ENCODE peak calls at places on chromosomes 7 and 10, in seven cellular contexts. U is mammary epithelial cell; N is endothelial cell of umbilical vein; T is activated T-cell treated with anti-CD3 and anti-CD28 coated beads for 24 hours; Y is erythroblast; P is NCI-H524 treated with DMSO at 0.1 percent for 48 hours; D is activated CD8-positive, alpha-beta T cell treated with anti-CD3 and anti-CD28 coated beads for 36 hours. B is an unnamed sample.

GRCh38 chr7:151993977-151994676 is 31.3 kb upstream of the GALNT11 start:
- DNase-seq in U (peak; percentile 32), N (no peak), T (peak; percentile 3), Y (peak; percentile 5), P (no peak), D (peak; percentile 41), B (no peak)

GRCh38 chr7:47988496-47989386 is 9.3 kb upstream of the HUS1 start:
- DNase-seq in U (no peak), N (no peak), T (no peak), Y (no peak), P (no peak), D (peak; percentile 34), B (no peak)

GRCh38 chr7:50182734-50183133 is 89.7 kb upstream of the ZPBP start:
- DNase-seq in U (no peak), N (no peak), T (no peak), Y (no peak), P (no peak), D (no peak), B (peak; percentile 70)

GRCh38 chr10:79096514-79096913 is 27.7 kb downstream of the ZMIZ1 start:
- DNase-seq in U (no peak), N (no peak), T (no peak), Y (no peak), P (no peak), D (no peak), B (no peak)

GRCh38 chr10:33387720-33388119 is 53.3 kb upstream of the NRP1 start:
- DNase-seq in U (no peak), N (no peak), T (no peak), Y (no peak), P (no peak), D (no peak), B (no peak)

GRCh38 chr10:27742926-27743735 is 2.5 kb downstream of the MKX start:
- DNase-seq in U (peak; percentile 14), N (peak; percentile 12), T (no peak), Y (no peak), P (no peak), D (peak; percentile 52), B (no peak)

GRCh38 chr10:61634711-61635110 is 28.0 kb upstream of the CABCOCO1 start:
- DNase-seq in U (no peak), N (no peak), T (no peak), Y (no peak), P (no peak), D (no peak), B (no peak)

GRCh38 chr10:13790196-13790595 is 203.4 kb downstream of the PRPF18 start:
- DNase-seq in U (no peak), N (no peak), T (no peak), Y (no peak), P (no peak), D (no peak), B (no peak)

GRCh38 chr10:105188737-105189463 is 547.8 kb downstream of the SORCS3 start:
- DNase-seq in U (peak; percentile 83), N (no peak), T (no peak), Y (no peak), P (no peak), D (no peak), B (no peak)

GRCh38 chr7:23347682-23348180 is 48.6 kb downstream of the MALSU1 start:
- DNase-seq in U (peak; percentile 80), N (peak; percentile 88), T (no peak), Y (peak; percentile 36), P (no peak), D (peak; percentile 32), B (no peak)

GRCh38 chr7:35248576-35249536 is 5.0 kb downstream of the TBX20 start:
- DNase-seq in U (no peak), N (no peak), T (no peak), Y (no peak), P (no peak), D (no peak), B (no peak)

GRCh38 chr7:11625669-11626068 is 206.3 kb downstream of the THSD7A start:
- DNase-seq in U (no peak), N (peak; percentile 96), T (no peak), Y (no peak), P (no peak), D (no peak), B (no peak)

GRCh38 chr7:108014747-108015682 is 12.1 kb upstream of the LAMB1 start:
- DNase-seq in U (peak; percentile 32), N (peak; percentile 97), T (no peak), Y (no peak), P (no peak), D (no peak), B (no peak)

GRCh38 chr7:16792299-16792698 is 12.5 kb downstream of the AGR2 start:
- DNase-seq in U (no peak), N (no peak), T (no peak), Y (no peak), P (no peak), D (no peak), B (no peak)

GRCh38 chr10:69382382-69383117 is 34.2 kb downstream of the TACR2 start:
- DNase-seq in U (peak; percentile 87), N (no peak), T (no peak), Y (no peak), P (no peak), D (no peak), B (no peak)

GRCh38 chr10:75040576-75040975 is 70.9 kb upstream of the SAMD8 start:
- DNase-seq in U (no peak), N (no peak), T (no peak), Y (no peak), P (no peak), D (peak; percentile 32), B (no peak)

GRCh38 chr10:4851846-4852245 is 25.8 kb downstream of the AKR1E2 start:
- DNase-seq in U (no peak), N (no peak), T (no peak), Y (no peak), P (no peak), D (no peak), B (peak; percentile 69)

GRCh38 chr10:124565565-124566221 is 104.1 kb downstream of the LHPP start:
- DNase-seq in U (no peak), N (no peak), T (no peak), Y (peak; percentile 31), P (no peak), D (peak; percentile 25), B (no peak)

GRCh38 chr7:132065973-132066611 is 509.7 kb upstream of the PODXL start:
- DNase-seq in U (no peak), N (no peak), T (no peak), Y (no peak), P (no peak), D (no peak), B (peak; percentile 58)

GRCh38 chr10:14667270-14667669 is 107.4 kb downstream of the FAM107B start:
- DNase-seq in U (no peak), N (no peak), T (no peak), Y (no peak), P (no peak), D (no peak), B (no peak)

GRCh38 chr7:151341357-151342101 is at the start of gene NUB1:
- DNase-seq in U (peak; percentile 85), N (peak; percentile 90), T (peak; percentile 90), Y (peak; percentile 96), P (no peak), D (peak; percentile 94), B (no peak)

GRCh38 chr10:30413996-30414576 is 19.9 kb upstream of the MAP3K8 start:
- DNase-seq in U (peak; percentile 48), N (peak; percentile 69), T (no peak), Y (peak; percentile 81), P (no peak), D (peak; percentile 40), B (no peak)

GRCh38 chr10:119449760-119450461 is 92.6 kb downstream of the RGS10 start:
- DNase-seq in U (peak; percentile 39), N (no peak), T (no peak), Y (no peak), P (no peak), D (no peak), B (no peak)

GRCh38 chr10:86411281-86411841 is 44.8 kb upstream of the GRID1 start:
- DNase-seq in U (no peak), N (peak; percentile 64), T (no peak), Y (no peak), P (no peak), D (peak; percentile 66), B (no peak)

GRCh38 chr10:112456533-112456932 is 9.5 kb downstream of the VTI1A start:
- DNase-seq in U (no peak), N (no peak), T (no peak), Y (peak; percentile 30), P (no peak), D (peak; percentile 21), B (no peak)

GRCh38 chr7:104803931-104804330 is 210.1 kb upstream of the KMT2E start:
- DNase-seq in U (no peak), N (no peak), T (no peak), Y (no peak), P (no peak), D (no peak), B (no peak)